ENCODE peak calls at places on chromosomes 3 and 15, in six cellular contexts. K, U, Q, M, C and H are unnamed samples.
A peak's percentile ranks its signal among the peaks of the same experiment; 100 is the strongest.

GRCh38 chr3:45057557-45057956 is 31.5 kb downstream of the CLEC3B start:
- DNase-seq in K (no peak), U (no peak), Q (no peak), M (no peak), C (no peak), H (no peak)

GRCh38 chr15:26971303-26972018 is 480 bp downstream of the GABRG3 start:
- DNase-seq in K (no peak), U (no peak), Q (peak; percentile 43), M (no peak), C (peak; percentile 44), H (no peak)

GRCh38 chr3:99911433-99911832 is 93.8 kb downstream of the CMSS1 start:
- DNase-seq in K (no peak), U (no peak), Q (no peak), M (no peak), C (no peak), H (no peak)

GRCh38 chr3:64766463-64766862 is 78.7 kb upstream of the ADAMTS9 start:
- DNase-seq in K (no peak), U (no peak), Q (no peak), M (no peak), C (no peak), H (no peak)

GRCh38 chr3:62954579-62954978 is 79.4 kb upstream of the CADPS start:
- DNase-seq in K (no peak), U (no peak), Q (no peak), M (no peak), C (no peak), H (peak; percentile 3)

GRCh38 chr15:59812185-59812870 is 123.2 kb upstream of the BNIP2 start:
- DNase-seq in K (no peak), U (no peak), Q (no peak), M (no peak), C (no peak), H (peak; percentile 91)

GRCh38 chr3:46706771-46707582 is 5.8 kb downstream of the TMIE start:
- DNase-seq in K (no peak), U (no peak), Q (no peak), M (no peak), C (no peak), H (no peak)

GRCh38 chr3:36904641-36905040 is 40.2 kb downstream of the TRANK1 start:
- DNase-seq in K (no peak), U (no peak), Q (peak; percentile 49), M (no peak), C (no peak), H (no peak)

GRCh38 chr15:58551084-58551763 is 119.4 kb downstream of the LIPC start:
- DNase-seq in K (no peak), U (peak; percentile 73), Q (no peak), M (no peak), C (no peak), H (peak; percentile 92)

GRCh38 chr3:5012398-5012797 is 33.2 kb downstream of the BHLHE40 start:
- DNase-seq in K (no peak), U (no peak), Q (no peak), M (no peak), C (no peak), H (no peak)

GRCh38 chr15:35000511-35000910 is 12.4 kb upstream of the ZNF770 start:
- DNase-seq in K (no peak), U (no peak), Q (no peak), M (no peak), C (no peak), H (no peak)

GRCh38 chr15:53462631-53463030 is 296.8 kb downstream of the WDR72 start:
- DNase-seq in K (no peak), U (no peak), Q (no peak), M (no peak), C (no peak), H (no peak)

GRCh38 chr3:43231276-43232000 is 54.9 kb upstream of the SNRK start:
- DNase-seq in K (no peak), U (no peak), Q (no peak), M (peak; percentile 36), C (no peak), H (no peak)

GRCh38 chr3:13285007-13285567 is 135.0 kb downstream of the NUP210 start:
- DNase-seq in K (no peak), U (no peak), Q (no peak), M (no peak), C (no peak), H (no peak)

GRCh38 chr15:27623560-27624305 is 475.4 kb downstream of the OCA2 start:
- DNase-seq in K (no peak), U (no peak), Q (no peak), M (no peak), C (no peak), H (no peak)

GRCh38 chr15:59594493-59594942 is 17.1 kb upstream of the GCNT3 start:
- DNase-seq in K (no peak), U (no peak), Q (peak; percentile 8), M (peak; percentile 42), C (no peak), H (no peak)

GRCh38 chr3:40877651-40878463 is 321.4 kb upstream of the CTNNB1 start:
- DNase-seq in K (peak; percentile 85), U (no peak), Q (no peak), M (no peak), C (no peak), H (no peak)

GRCh38 chr3:103991461-103992115 is 1375.1 kb upstream of the ALCAM start:
- DNase-seq in K (no peak), U (no peak), Q (peak; percentile 34), M (peak; percentile 2), C (no peak), H (peak; percentile 11)

GRCh38 chr3:127483902-127484591 is 106.5 kb downstream of the TPRA1 start:
- DNase-seq in K (no peak), U (peak; percentile 33), Q (no peak), M (no peak), C (no peak), H (peak; percentile 92)

GRCh38 chr3:72767927-72768880 is 80.0 kb downstream of the SHQ1 start:
- DNase-seq in K (no peak), U (no peak), Q (peak; percentile 21), M (no peak), C (peak; percentile 9), H (no peak)

GRCh38 chr15:48565560-48566482 is 79.7 kb downstream of the FBN1 start:
- DNase-seq in K (no peak), U (peak; percentile 62), Q (no peak), M (no peak), C (no peak), H (no peak)

GRCh38 chr3:127107491-127108375 is 85.2 kb upstream of the PRR23E start:
- DNase-seq in K (no peak), U (no peak), Q (no peak), M (no peak), C (no peak), H (no peak)

GRCh38 chr15:90316139-90316538 is 35.9 kb upstream of the ZNF774 start:
- DNase-seq in K (no peak), U (no peak), Q (no peak), M (no peak), C (no peak), H (no peak)

GRCh38 chr3:33236005-33236404 is 17.4 kb upstream of the SUSD5 start:
- DNase-seq in K (no peak), U (no peak), Q (no peak), M (no peak), C (no peak), H (no peak)

DNA sequence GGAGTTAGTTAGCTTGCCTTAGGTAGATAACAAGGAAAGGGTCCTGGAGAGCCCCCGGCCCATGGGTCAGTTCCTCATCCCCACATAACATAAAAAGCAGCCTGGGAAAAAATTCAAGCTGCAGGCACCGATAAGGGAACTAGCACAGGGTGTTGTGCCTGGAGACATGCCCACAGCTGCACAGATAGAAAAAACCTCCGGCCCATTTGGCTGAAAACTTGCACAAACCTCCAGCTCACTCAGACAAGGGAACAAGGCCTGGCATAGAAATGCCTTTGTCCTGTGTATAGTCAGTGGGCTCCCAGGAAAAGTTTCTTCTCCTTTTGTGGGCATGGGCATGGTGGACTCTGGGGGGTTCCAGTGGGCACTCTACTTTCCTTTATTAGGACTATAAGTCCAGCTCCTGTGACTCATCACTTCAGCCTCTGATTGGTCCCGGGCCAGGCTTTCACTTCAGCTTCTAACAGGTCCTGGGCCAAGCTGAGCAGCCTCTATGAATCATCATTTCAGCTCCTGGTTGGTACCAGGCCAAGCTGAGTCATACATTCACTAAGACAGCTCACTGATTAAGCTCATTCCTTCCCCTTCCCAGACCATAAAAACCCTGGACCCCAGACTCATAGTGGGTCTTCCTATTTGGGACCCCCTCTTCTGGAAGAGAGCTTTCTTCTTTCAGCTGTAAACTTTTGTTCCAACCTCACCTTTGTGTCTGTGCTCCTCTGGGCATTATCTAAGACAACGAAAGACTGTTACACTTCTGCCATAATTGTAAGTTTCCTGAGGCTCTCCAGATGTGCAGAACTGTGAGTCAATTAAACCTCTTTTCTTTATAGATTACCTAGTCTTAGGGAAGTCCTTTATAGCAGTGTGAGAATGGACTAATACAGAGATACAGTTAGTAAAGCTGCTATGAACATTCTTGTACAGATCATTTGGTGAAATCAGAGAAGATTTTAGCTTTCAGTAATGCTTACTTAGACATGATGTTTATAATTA is 348.0 kb upstream of the DPPA4 start:
- DNase-seq in K (peak; percentile 87), U (peak; percentile 54), Q (no peak), M (peak; percentile 85), C (no peak), H (no peak)
- H3K4me3 ChIP-seq in K (no peak overlapping the region), U (no peak overlapping the region), Q (no peak overlapping the region), M (no peak overlapping the region), C (no peak overlapping the region), H (no peak overlapping the region)

GRCh38 chr3:196292281-196292923 is 4.9 kb upstream of the PCYT1A start:
- DNase-seq in K (no peak), U (no peak), Q (no peak), M (no peak), C (no peak), H (no peak)
- H3K4me3 ChIP-seq in K (no peak overlapping the region), U (no peak overlapping the region), Q (no peak overlapping the region), M (no peak overlapping the region), C (no peak overlapping the region), H (no peak overlapping the region)

DNA sequence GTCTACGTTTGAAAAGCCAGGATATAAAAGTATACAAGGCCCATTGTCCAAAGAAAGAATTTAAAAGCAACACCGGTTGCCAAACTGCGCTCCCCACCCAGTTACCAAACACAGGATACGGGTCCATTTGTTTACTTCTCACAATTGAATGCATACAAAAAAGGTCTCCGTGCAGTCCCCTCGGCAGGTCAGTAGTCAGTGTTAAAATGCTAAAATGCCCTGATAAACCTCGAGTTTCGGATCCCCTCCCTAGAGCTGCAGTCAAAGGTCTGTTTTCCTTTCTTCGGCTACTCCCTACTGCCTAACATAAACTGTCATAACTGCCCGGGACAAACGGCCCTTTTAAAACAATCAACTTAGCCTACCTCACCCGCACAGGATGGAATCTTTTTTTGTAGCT is 534.6 kb downstream of the FOXP1 start:
- DNase-seq in K (peak; percentile 52), U (peak; percentile 47), Q (no peak), M (no peak), C (no peak), H (no peak)
- H3K4me3 ChIP-seq in K (no peak overlapping the region), U (no peak overlapping the region), Q (no peak overlapping the region), M (no peak overlapping the region), C (no peak overlapping the region), H (no peak overlapping the region)

GRCh38 chr15:92900712-92901052 is 558 bp downstream of the CHD2 start:
- DNase-seq in K (no peak), U (no peak), Q (no peak), M (no peak), C (no peak), H (no peak)

GRCh38 chr15:92897620-92898019 is 2.5 kb upstream of the CHD2 start:
- DNase-seq in K (no peak), U (no peak), Q (no peak), M (no peak), C (no peak), H (no peak)

GRCh38 chr15:92899910-92900711 is at the start of gene CHD2:
- DNase-seq in K (peak; percentile 35), U (peak; percentile 72), Q (peak; percentile 88), M (no peak), C (peak; percentile 80), H (peak; percentile 94)

GRCh38 chr15:92901053-92901761 is 1.1 kb downstream of the CHD2 start:
- DNase-seq in K (no peak), U (no peak), Q (no peak), M (no peak), C (no peak), H (no peak)

GRCh38 chr15:92898988-92899909 is 875 bp upstream of the CHD2 start:
- DNase-seq in K (no peak), U (no peak), Q (no peak), M (no peak), C (no peak), H (no peak)
- H3K4me3 ChIP-seq in K (peak overlapping the region; percentile 100), U (no peak overlapping the region), Q (peak overlapping the region; percentile 95), M (no peak overlapping the region), C (no peak overlapping the region), H (no peak overlapping the region)